ENCODE peak calls at places on chromosomes 11 and 22, in eight cellular contexts. N is fibroblast of the aortic adventitia, J is H9, Z is HFFc6, S is PC-3, F is NB4, E is left ventricle myocardium inferior, X is adrenal gland. V is an unnamed sample.

GRCh38 chr11:120208012-120208441 is 2.8 kb upstream of the OAF start:
- DNase-seq in N (no peak), J (no peak), Z (no peak), S (no peak), F (peak), E (no peak), X (peak), V (no peak)

GRCh38 chr11:46347637-46348311 is 511 bp downstream of the DGKZ start:
- DNase-seq in N (no peak), J (no peak), Z (no peak), S (no peak), F (no peak), E (no peak), X (no peak), V (no peak)

GRCh38 chr11:62669420-62670161 is 1.9 kb upstream of the UQCC3 start:
- DNase-seq in N (no peak), J (no peak), Z (no peak), S (peak), F (peak), E (no peak), X (peak), V (no peak)

GRCh38 chr22:50435701-50436115 is 39.1 kb downstream of the SBF1 start:
- DNase-seq in N (no peak), J (no peak), Z (no peak), S (no peak), F (no peak), E (no peak), X (no peak), V (no peak)

GRCh38 chr11:119449498-119449897 is 26.5 kb upstream of the THY1 start:
- DNase-seq in N (no peak), J (no peak), Z (no peak), S (no peak), F (no peak), E (no peak), X (no peak), V (no peak)

GRCh38 chr11:123145220-123145619 is 49.8 kb downstream of the CLMP start:
- DNase-seq in N (peak), J (no peak), Z (peak), S (peak), F (peak), E (no peak), X (peak), V (no peak)

GRCh38 chr11:17722000-17722643 is 2.8 kb downstream of the MYOD1 start:
- DNase-seq in N (peak), J (peak), Z (peak), S (peak), F (no peak), E (no peak), X (no peak), V (no peak)

GRCh38 chr22:50250555-50251471 is at the start of gene HDAC10:
- DNase-seq in N (peak), J (peak), Z (peak), S (peak), F (peak), E (peak), X (peak), V (peak)

GRCh38 chr11:128463386-128463829 is 124.0 kb downstream of the ETS1 start:
- DNase-seq in N (peak), J (no peak), Z (peak), S (no peak), F (no peak), E (no peak), X (no peak), V (no peak)

GRCh38 chr11:88175004-88175706 is at the start of gene RAB38:
- DNase-seq in N (no peak), J (peak), Z (no peak), S (no peak), F (peak), E (peak), X (peak), V (peak)

GRCh38 chr11:11142359-11142758 is 210.7 kb downstream of the CSNK2A3 start:
- DNase-seq in N (peak), J (no peak), Z (no peak), S (no peak), F (no peak), E (no peak), X (no peak), V (no peak)

GRCh38 chr11:10838083-10838482 is 19.8 kb downstream of the ZBED5 start:
- DNase-seq in N (no peak), J (no peak), Z (no peak), S (no peak), F (no peak), E (no peak), X (no peak), V (no peak)

GRCh38 chr11:46948378-46949131 is 12.0 kb downstream of the CSTPP1 start:
- DNase-seq in N (peak), J (no peak), Z (peak), S (peak), F (peak), E (no peak), X (no peak), V (no peak)

GRCh38 chr11:128544625-128545024 is 42.7 kb downstream of the ETS1 start:
- DNase-seq in N (peak), J (no peak), Z (no peak), S (no peak), F (no peak), E (no peak), X (no peak), V (no peak)

GRCh38 chr11:112082729-112083128 is 3.8 kb downstream of the TIMM8B start:
- DNase-seq in N (no peak), J (no peak), Z (peak), S (peak), F (peak), E (no peak), X (no peak), V (no peak)

GRCh38 chr11:71992331-71992730 is 6.4 kb upstream of the IL18BP start:
- DNase-seq in N (no peak), J (no peak), Z (no peak), S (no peak), F (no peak), E (no peak), X (no peak), V (no peak)

GRCh38 chr11:119847836-119848235 is 118.8 kb upstream of the NECTIN1 start:
- DNase-seq in N (no peak), J (no peak), Z (no peak), S (no peak), F (no peak), E (no peak), X (no peak), V (no peak)

GRCh38 chr22:49992921-49993648 is 19.5 kb downstream of the IL17REL start:
- DNase-seq in N (peak), J (peak), Z (peak), S (peak), F (peak), E (peak), X (peak), V (no peak)

GRCh38 chr11:36023922-36024321 is 80.1 kb downstream of the LDLRAD3 start:
- DNase-seq in N (peak), J (no peak), Z (peak), S (peak), F (no peak), E (no peak), X (no peak), V (no peak)

GRCh38 chr11:115848080-115848479 is 343.9 kb upstream of the CADM1 start:
- DNase-seq in N (no peak), J (no peak), Z (no peak), S (no peak), F (no peak), E (no peak), X (no peak), V (no peak)

GRCh38 chr11:11865449-11865848 is 23.7 kb downstream of the USP47 start:
- DNase-seq in N (no peak), J (no peak), Z (no peak), S (no peak), F (no peak), E (no peak), X (no peak), V (no peak)

GRCh38 chr11:81497202-81497804 is 1236.4 kb downstream of the FAM181B start:
- DNase-seq in N (peak), J (no peak), Z (peak), S (peak), F (peak), E (no peak), X (no peak), V (peak)

GRCh38 chr22:43066844-43067385 is 22.3 kb downstream of the TTLL1 start:
- DNase-seq in N (peak), J (no peak), Z (peak), S (peak), F (no peak), E (no peak), X (no peak), V (no peak)

GRCh38 chr11:69914286-69915150 is 95.3 kb upstream of the FGF3 start:
- DNase-seq in N (no peak), J (peak), Z (no peak), S (peak), F (no peak), E (peak), X (peak), V (no peak)

GRCh38 chr11:69913591-69914285 is 94.5 kb upstream of the FGF3 start:
- DNase-seq in N (no peak), J (peak), Z (no peak), S (no peak), F (no peak), E (peak), X (peak), V (no peak)

GRCh38 chr11:69912161-69912910 is 93.1 kb upstream of the FGF3 start:
- DNase-seq in N (no peak), J (peak), Z (no peak), S (no peak), F (no peak), E (peak), X (no peak), V (no peak)

GRCh38 chr11:69911310-69912160 is 92.3 kb upstream of the FGF3 start:
- DNase-seq in N (no peak), J (no peak), Z (no peak), S (no peak), F (no peak), E (peak), X (no peak), V (no peak)

GRCh38 chr11:69912911-69913451 is 93.8 kb upstream of the FGF3 start:
- DNase-seq in N (peak), J (peak), Z (peak), S (no peak), F (peak), E (no peak), X (peak), V (no peak)
- TF ChIP-seq CTCF in N (peak), J (peak), Z (peak), S (peak), F (peak), E (peak), X (no peak), V (peak)

GRCh38 chr11:64288353-64288750 is 2.7 kb downstream of the GPR137 start:
- DNase-seq in N (no peak), J (no peak), Z (no peak), S (no peak), F (no peak), E (no peak), X (no peak), V (no peak)
- TF ChIP-seq CTCF in N (no peak), J (no peak), Z (no peak), S (no peak), F (no peak), E (no peak), X (no peak), V (no peak)

DNA sequence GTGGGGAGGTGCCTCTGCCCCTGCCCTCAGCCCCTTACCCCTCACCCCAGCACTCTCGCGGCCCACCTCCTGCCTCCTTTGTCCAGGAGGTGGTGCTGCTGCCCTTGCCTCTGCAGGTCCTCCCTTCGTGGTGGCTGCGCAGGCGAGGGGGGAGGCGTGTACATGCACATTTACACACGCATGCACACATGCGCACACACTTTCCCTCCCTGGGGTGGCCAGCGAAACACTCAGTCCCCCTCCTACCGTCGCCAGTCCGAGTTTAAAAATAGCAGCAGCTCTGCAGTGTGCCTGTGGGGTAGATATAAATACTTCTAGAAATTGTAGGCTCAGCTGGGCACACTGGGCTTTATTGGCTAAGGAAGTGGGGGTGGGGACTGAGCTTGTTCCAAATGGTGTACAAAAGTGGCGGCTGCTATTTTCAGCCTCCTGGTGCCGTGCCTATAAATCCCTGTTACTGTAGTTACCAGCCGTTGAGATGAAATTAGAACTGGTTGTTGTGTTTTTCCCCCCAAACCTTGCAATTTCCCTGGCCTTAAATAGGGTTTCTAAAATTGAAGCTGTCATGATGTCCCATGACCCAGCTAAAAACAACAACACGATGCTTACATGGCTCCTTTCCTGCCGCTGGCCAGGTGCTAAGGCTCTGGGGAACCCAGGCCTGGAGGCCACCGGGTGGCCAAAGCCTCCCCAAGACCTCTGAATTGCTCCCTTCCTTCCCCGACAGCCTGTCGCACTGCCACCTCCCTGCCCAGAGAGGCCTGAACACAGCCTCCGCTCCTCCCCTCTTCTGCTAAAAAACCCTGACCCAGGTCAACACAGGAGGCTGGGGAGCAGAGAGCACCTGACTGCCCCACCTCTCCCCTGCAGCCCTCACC is 12.4 kb downstream of the PICK1 start:
- DNase-seq in N (peak), J (no peak), Z (peak), S (no peak), F (peak), E (peak), X (no peak), V (peak)
- TF ChIP-seq CTCF in N (peak), J (peak), Z (peak), S (peak), F (peak), E (peak), X (peak), V (peak)

GRCh38 chr11:70078095-70078795 is at the start of gene ANO1:
- DNase-seq in N (no peak), J (no peak), Z (no peak), S (peak), F (no peak), E (peak), X (no peak), V (no peak)
- TF ChIP-seq CTCF in N (no peak), J (no peak), Z (no peak), S (no peak), F (no peak), E (peak), X (no peak), V (no peak)

GRCh38 chr11:2196970-2197770 is 25.6 kb upstream of the TH start:
- DNase-seq in N (peak), J (peak), Z (peak), S (peak), F (peak), E (peak), X (peak), V (peak)
- TF ChIP-seq CTCF in N (peak), J (peak), Z (peak), S (peak), F (peak), E (peak), X (peak), V (peak)

GRCh38 chr11:95231126-95231880 is at the start of gene SESN3:
- DNase-seq in N (peak), J (peak), Z (peak), S (peak), F (peak), E (peak), X (peak), V (peak)
- TF ChIP-seq CTCF in N (peak), J (no peak), Z (no peak), S (no peak), F (peak), E (no peak), X (no peak), V (no peak)

GRCh38 chr11:64100345-64100744 is 64.6 kb downstream of the FLRT1 start:
- DNase-seq in N (no peak), J (peak), Z (no peak), S (no peak), F (peak), E (no peak), X (no peak), V (no peak)
- TF ChIP-seq CTCF in N (no peak), J (peak), Z (peak), S (peak), F (peak), E (no peak), X (no peak), V (peak)

GRCh38 chr11:77095551-77096490 is 6.8 kb upstream of the OMP start:
- DNase-seq in N (no peak), J (no peak), Z (no peak), S (no peak), F (no peak), E (peak), X (no peak), V (no peak)

GRCh38 chr11:77096591-77097019 is 6.0 kb upstream of the OMP start:
- DNase-seq in N (no peak), J (no peak), Z (no peak), S (no peak), F (no peak), E (peak), X (no peak), V (no peak)

GRCh38 chr11:77093056-77093891 is 9.4 kb upstream of the OMP start:
- DNase-seq in N (no peak), J (no peak), Z (no peak), S (no peak), F (no peak), E (no peak), X (no peak), V (no peak)

GRCh38 chr11:77093987-77094840 is 8.4 kb upstream of the OMP start:
- DNase-seq in N (peak), J (no peak), Z (no peak), S (no peak), F (no peak), E (no peak), X (no peak), V (no peak)

DNA sequence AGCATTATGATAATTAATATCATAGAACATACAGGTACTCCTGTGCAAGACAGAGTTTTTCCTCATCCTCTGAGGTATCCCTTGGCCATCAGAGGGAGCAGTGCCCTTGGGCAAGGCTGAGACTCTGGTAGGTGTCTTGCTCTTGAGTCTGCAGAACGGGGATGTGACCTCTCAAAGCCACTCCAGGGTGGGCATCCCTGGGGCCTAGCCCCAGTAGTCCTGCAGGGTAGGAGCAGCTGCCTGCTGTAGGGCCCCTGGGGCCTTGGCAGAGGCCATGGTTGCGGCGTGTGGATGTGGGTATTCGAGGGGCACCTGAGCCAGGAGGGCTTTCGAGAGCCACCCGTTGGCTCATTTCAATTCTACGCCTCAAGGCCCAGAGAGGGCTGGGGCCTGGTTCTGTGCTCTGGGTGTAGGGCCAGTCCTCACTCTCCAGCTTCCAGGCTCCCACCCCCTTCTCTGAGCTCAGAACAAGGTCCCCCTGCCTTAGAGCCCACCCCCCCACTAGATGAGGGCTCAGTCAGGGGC is 7.7 kb upstream of the OMP start:
- DNase-seq in N (no peak), J (no peak), Z (no peak), S (no peak), F (no peak), E (no peak), X (no peak), V (no peak)
- TF ChIP-seq CTCF in N (no peak), J (no peak), Z (peak), S (peak), F (no peak), E (no peak), X (no peak), V (no peak)

GRCh38 chr11:70448983-70449567 is 50.7 kb downstream of the CTTN start:
- DNase-seq in N (no peak), J (no peak), Z (no peak), S (no peak), F (peak), E (no peak), X (no peak), V (no peak)
- TF ChIP-seq CTCF in N (peak), J (peak), Z (peak), S (peak), F (peak), E (no peak), X (peak), V (peak)